ENCODE peak calls at places on chromosomes 6 and 20, in five cellular contexts. One of them, this sample, is unnamed.
A peak's percentile ranks its signal among the peaks of the same experiment; 100 is the strongest.

GRCh38 chr20:23214903-23215302 is 128.8 kb upstream of the CD93 start:
- DNase-seq in Peyer's patch: no peak
- DNase-seq in HL-60: no peak
- DNase-seq in A549: no peak
- DNase-seq in endothelial cell: no peak
- DNase-seq in this sample: no peak

GRCh38 chr6:39821739-39822532 is 29.8 kb downstream of the DAAM2 start:
- DNase-seq in Peyer's patch: no peak
- DNase-seq in HL-60: no peak
- DNase-seq in A549: no peak
- DNase-seq in endothelial cell: no peak
- DNase-seq in this sample: no peak

GRCh38 chr20:17498641-17499040 is 32.5 kb downstream of the BFSP1 start:
- DNase-seq in Peyer's patch: no peak
- DNase-seq in HL-60: no peak
- DNase-seq in A549: no peak
- DNase-seq in endothelial cell: no peak
- DNase-seq in this sample: no peak

GRCh38 chr6:133548409-133548808 is 307.3 kb downstream of the EYA4 start:
- DNase-seq in Peyer's patch: no peak
- DNase-seq in HL-60: no peak
- DNase-seq in A549: peak; percentile 73
- DNase-seq in endothelial cell: no peak
- DNase-seq in this sample: no peak

GRCh38 chr6:1761472-1761871 is 151.8 kb downstream of the FOXC1 start:
- DNase-seq in Peyer's patch: no peak
- DNase-seq in HL-60: no peak
- DNase-seq in A549: no peak
- DNase-seq in endothelial cell: no peak
- DNase-seq in this sample: no peak

GRCh38 chr6:14478396-14479225 is 361.0 kb downstream of the CD83 start:
- DNase-seq in Peyer's patch: no peak
- DNase-seq in HL-60: peak; percentile 73
- DNase-seq in A549: no peak
- DNase-seq in endothelial cell: no peak
- DNase-seq in this sample: no peak

GRCh38 chr20:53926428-53927028 is 143.9 kb downstream of the BCAS1 start:
- DNase-seq in Peyer's patch: no peak
- DNase-seq in HL-60: peak; percentile 46
- DNase-seq in A549: peak; percentile 90
- DNase-seq in endothelial cell: no peak
- DNase-seq in this sample: peak; percentile 34

GRCh38 chr20:46545077-46545826 is 5.2 kb downstream of the OCSTAMP start:
- DNase-seq in Peyer's patch: no peak
- DNase-seq in HL-60: peak; percentile 95
- DNase-seq in A549: no peak
- DNase-seq in endothelial cell: no peak
- DNase-seq in this sample: no peak

GRCh38 chr6:104301921-104302320 is 557.8 kb downstream of the HACE1 start:
- DNase-seq in Peyer's patch: no peak
- DNase-seq in HL-60: no peak
- DNase-seq in A549: no peak
- DNase-seq in endothelial cell: no peak
- DNase-seq in this sample: no peak

GRCh38 chr6:164825386-164825785 is 484.0 kb downstream of the C6orf118 start:
- DNase-seq in Peyer's patch: no peak
- DNase-seq in HL-60: no peak
- DNase-seq in A549: no peak
- DNase-seq in endothelial cell: no peak
- DNase-seq in this sample: no peak

GRCh38 chr6:155528982-155529453 is 73.4 kb upstream of the NOX3 start:
- DNase-seq in Peyer's patch: no peak
- DNase-seq in HL-60: peak; percentile 39
- DNase-seq in A549: peak; percentile 54
- DNase-seq in endothelial cell: no peak
- DNase-seq in this sample: no peak

GRCh38 chr6:155108070-155108815 is 113.1 kb downstream of the TIAM2 start:
- DNase-seq in Peyer's patch: no peak
- DNase-seq in HL-60: no peak
- DNase-seq in A549: no peak
- DNase-seq in endothelial cell: peak; percentile 17
- DNase-seq in this sample: no peak

GRCh38 chr20:23200914-23201313 is 114.8 kb upstream of the CD93 start:
- DNase-seq in Peyer's patch: no peak
- DNase-seq in HL-60: no peak
- DNase-seq in A549: peak; percentile 66
- DNase-seq in endothelial cell: peak; percentile 50
- DNase-seq in this sample: no peak

GRCh38 chr6:56235245-56235644 is 12.1 kb downstream of the COL21A1 start:
- DNase-seq in Peyer's patch: no peak
- DNase-seq in HL-60: no peak
- DNase-seq in A549: no peak
- DNase-seq in endothelial cell: no peak
- DNase-seq in this sample: no peak

GRCh38 chr6:63663147-63663877 is 27.7 kb downstream of the PHF3 start:
- DNase-seq in Peyer's patch: no peak
- DNase-seq in HL-60: no peak
- DNase-seq in A549: peak; percentile 37
- DNase-seq in endothelial cell: no peak
- DNase-seq in this sample: no peak

GRCh38 chr20:21302645-21303060 is 478 bp upstream of the XRN2 start:
- DNase-seq in Peyer's patch: no peak
- DNase-seq in HL-60: no peak
- DNase-seq in A549: no peak
- DNase-seq in endothelial cell: no peak
- DNase-seq in this sample: no peak

GRCh38 chr20:25129908-25130307 is 48.0 kb upstream of the VSX1 start:
- DNase-seq in Peyer's patch: no peak
- DNase-seq in HL-60: no peak
- DNase-seq in A549: no peak
- DNase-seq in endothelial cell: no peak
- DNase-seq in this sample: no peak
- TF ChIP-seq CTCF in Peyer's patch: no peak
- TF ChIP-seq CTCF in HL-60: no peak
- TF ChIP-seq CTCF in A549: no peak
- TF ChIP-seq CTCF in endothelial cell: no peak
- TF ChIP-seq CTCF in this sample: no peak

GRCh38 chr6:33426590-33427563 is 7.0 kb downstream of the SYNGAP1 start:
- DNase-seq in Peyer's patch: no peak
- DNase-seq in HL-60: no peak
- DNase-seq in A549: peak; percentile 25
- DNase-seq in endothelial cell: no peak
- DNase-seq in this sample: no peak

GRCh38 chr6:33427585-33428218 is 7.8 kb downstream of the SYNGAP1 start:
- DNase-seq in Peyer's patch: peak; percentile 74
- DNase-seq in HL-60: peak; percentile 27
- DNase-seq in A549: peak; percentile 18
- DNase-seq in endothelial cell: peak; percentile 54
- DNase-seq in this sample: peak; percentile 67

GRCh38 chr6:33428891-33429744 is 9.3 kb downstream of the SYNGAP1 start:
- DNase-seq in Peyer's patch: no peak
- DNase-seq in HL-60: no peak
- DNase-seq in A549: no peak
- DNase-seq in endothelial cell: no peak
- DNase-seq in this sample: no peak

GRCh38 chr6:33429745-33430042 is 9.8 kb downstream of the SYNGAP1 start:
- DNase-seq in Peyer's patch: no peak
- DNase-seq in HL-60: no peak
- DNase-seq in A549: no peak
- DNase-seq in endothelial cell: no peak
- DNase-seq in this sample: no peak

GRCh38 chr6:33428219-33428890 is 8.5 kb downstream of the SYNGAP1 start:
- DNase-seq in Peyer's patch: no peak
- DNase-seq in HL-60: peak; percentile 70
- DNase-seq in A549: peak; percentile 46
- DNase-seq in endothelial cell: peak; percentile 51
- DNase-seq in this sample: peak; percentile 41
- TF ChIP-seq CTCF in Peyer's patch: peak; percentile 42
- TF ChIP-seq CTCF in HL-60: peak; percentile 2
- TF ChIP-seq CTCF in A549: no peak
- TF ChIP-seq CTCF in endothelial cell: peak; percentile 63
- TF ChIP-seq CTCF in this sample: no peak

GRCh38 chr20:24996449-24997195 is 4.1 kb upstream of the APMAP start:
- DNase-seq in Peyer's patch: peak; percentile 53
- DNase-seq in HL-60: no peak
- DNase-seq in A549: no peak
- DNase-seq in endothelial cell: no peak
- DNase-seq in this sample: no peak
- TF ChIP-seq CTCF in Peyer's patch: peak; percentile 17
- TF ChIP-seq CTCF in HL-60: no peak
- TF ChIP-seq CTCF in A549: no peak
- TF ChIP-seq CTCF in endothelial cell: no peak
- TF ChIP-seq CTCF in this sample: no peak

GRCh38 chr20:24296477-24297380 is 172.7 kb upstream of the SYNDIG1 start:
- DNase-seq in Peyer's patch: no peak
- DNase-seq in HL-60: no peak
- DNase-seq in A549: no peak
- DNase-seq in endothelial cell: no peak
- DNase-seq in this sample: no peak
- TF ChIP-seq CTCF in Peyer's patch: no peak
- TF ChIP-seq CTCF in HL-60: no peak
- TF ChIP-seq CTCF in A549: no peak
- TF ChIP-seq CTCF in endothelial cell: no peak
- TF ChIP-seq CTCF in this sample: no peak

GRCh38 chr20:16147916-16148315 is 425.3 kb downstream of the KIF16B start:
- DNase-seq in Peyer's patch: no peak
- DNase-seq in HL-60: no peak
- DNase-seq in A549: no peak
- DNase-seq in endothelial cell: no peak
- DNase-seq in this sample: no peak

GRCh38 chr20:16145919-16146318 is 427.3 kb downstream of the KIF16B start:
- DNase-seq in Peyer's patch: no peak
- DNase-seq in HL-60: no peak
- DNase-seq in A549: no peak
- DNase-seq in endothelial cell: no peak
- DNase-seq in this sample: no peak

GRCh38 chr20:16143596-16143995 is 429.7 kb downstream of the KIF16B start:
- DNase-seq in Peyer's patch: no peak
- DNase-seq in HL-60: no peak
- DNase-seq in A549: no peak
- DNase-seq in endothelial cell: no peak
- DNase-seq in this sample: no peak

DNA sequence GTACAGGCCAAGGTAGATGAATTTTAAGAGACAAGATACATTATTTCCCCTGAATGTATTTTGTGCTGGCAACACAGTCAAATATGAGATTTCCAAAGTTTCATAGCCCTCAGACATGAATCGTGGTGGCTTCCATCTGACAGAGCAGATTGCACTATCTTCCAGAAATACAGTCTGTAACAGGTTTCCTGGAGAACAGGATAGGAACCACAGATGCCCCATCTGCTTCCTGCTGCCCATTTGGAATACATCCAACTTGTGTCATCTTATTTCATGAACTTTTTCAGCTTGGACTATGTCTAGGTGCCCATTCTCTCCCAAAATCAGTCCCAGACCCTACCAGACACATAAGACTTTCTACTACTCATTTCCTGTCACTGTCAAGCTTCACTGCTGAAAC is 426.0 kb downstream of the KIF16B start:
- DNase-seq in Peyer's patch: no peak
- DNase-seq in HL-60: no peak
- DNase-seq in A549: no peak
- DNase-seq in endothelial cell: no peak
- DNase-seq in this sample: no peak
- TF ChIP-seq CTCF in Peyer's patch: no peak
- TF ChIP-seq CTCF in HL-60: no peak
- TF ChIP-seq CTCF in A549: no peak
- TF ChIP-seq CTCF in endothelial cell: no peak
- TF ChIP-seq CTCF in this sample: no peak